ENCODE peak calls at places on chromosome 15, in five cellular contexts. B is HepG2, E is transverse colon, P is GM12878, A is stomach. X is an unnamed sample.

GRCh38 chr15:48423342-48423741 is 92.1 kb downstream of the DUT start:
- DNase-seq in P (no peak), B (no peak), A (no peak), E (no peak), X (no peak)

GRCh38 chr15:51681303-51681963 is at the start of gene SCG3:
- DNase-seq in A (peak; percentile 81), P (no peak), B (peak; percentile 47), E (peak; percentile 76), X (peak; percentile 90)

GRCh38 chr15:54502416-54503075 is 524.3 kb downstream of the UNC13C start:
- DNase-seq in P (no peak), A (no peak), B (no peak), E (no peak), X (no peak)

GRCh38 chr15:89450076-89451006 is 46.0 kb downstream of the RHCG start:
- DNase-seq in B (no peak), P (no peak), A (no peak), E (no peak), X (no peak)

GRCh38 chr15:91706366-91707032 is 147.0 kb upstream of the SLCO3A1 start:
- DNase-seq in B (peak; percentile 38), P (peak; percentile 3), A (peak; percentile 76), E (peak; percentile 79), X (peak; percentile 80)

GRCh38 chr15:40594429-40594836 is 384 bp downstream of the KNL1 start:
- DNase-seq in E (peak; percentile 64), P (peak; percentile 40), A (no peak), B (peak; percentile 38), X (peak; percentile 52)

GRCh38 chr15:79610021-79610420 is 177.9 kb downstream of the MINAR1 start:
- DNase-seq in A (no peak), P (no peak), B (no peak), E (no peak), X (no peak)

GRCh38 chr15:92780816-92781215 is 119.3 kb upstream of the CHD2 start:
- DNase-seq in P (no peak), B (no peak), E (no peak), A (no peak), X (no peak)

GRCh38 chr15:88902846-88903245 is 7.5 kb upstream of the HAPLN3 start:
- DNase-seq in P (no peak), B (no peak), E (no peak), A (no peak), X (no peak)

GRCh38 chr15:65062726-65063125 is 5.1 kb downstream of the RASL12 start:
- DNase-seq in P (no peak), B (no peak), A (no peak), E (no peak), X (no peak)

GRCh38 chr15:49415171-49415570 is 7.9 kb upstream of the FGF7 start:
- DNase-seq in B (no peak), A (no peak), E (no peak), P (no peak), X (no peak)

GRCh38 chr15:39407116-39407515 is 173.8 kb upstream of the THBS1 start:
- DNase-seq in P (no peak), A (no peak), B (no peak), E (no peak), X (no peak)

GRCh38 chr15:48330045-48330840 is 986 bp upstream of the DUT start:
- DNase-seq in P (no peak), A (no peak), B (no peak), E (no peak), X (no peak)

GRCh38 chr15:37220949-37221670 is 120.8 kb upstream of the MEIS2 start:
- DNase-seq in E (no peak), A (no peak), P (no peak), B (no peak), X (no peak)

GRCh38 chr15:74060251-74060650 is 22.1 kb downstream of the GOLGA6A start:
- DNase-seq in E (peak; percentile 0), A (no peak), B (no peak), P (no peak), X (no peak)

GRCh38 chr15:82699726-82700125 is 9.9 kb downstream of the AP3B2 start:
- DNase-seq in P (no peak), B (no peak), A (no peak), E (no peak), X (no peak)

GRCh38 chr15:77727635-77728311 is 95.1 kb upstream of the LINGO1 start:
- DNase-seq in E (no peak), P (no peak), A (no peak), B (no peak), X (no peak)

GRCh38 chr15:29676961-29677402 is 145.3 kb downstream of the TJP1 start:
- DNase-seq in A (no peak), B (no peak), E (no peak), P (no peak), X (no peak)

GRCh38 chr15:77395013-77395774 is 24.7 kb downstream of the PEAK1 start:
- DNase-seq in E (no peak), A (no peak), B (no peak), P (no peak), X (no peak)

GRCh38 chr15:73383310-73384185 is 14.8 kb upstream of the HCN4 start:
- DNase-seq in P (no peak), B (no peak), A (no peak), E (no peak), X (no peak)

GRCh38 chr15:77716632-77717343 is 84.1 kb upstream of the LINGO1 start:
- DNase-seq in P (no peak), A (no peak), E (no peak), B (no peak), X (no peak)

GRCh38 chr15:26087395-26087794 is 224.3 kb upstream of the ATP10A start:
- DNase-seq in P (no peak), E (no peak), B (no peak), A (no peak), X (no peak)

GRCh38 chr15:67927501-67928156 is 87.8 kb upstream of the RNU6-1 start:
- DNase-seq in A (peak; percentile 92), P (no peak), B (no peak), E (peak; percentile 45), X (peak; percentile 94)

GRCh38 chr15:95170587-95171380 is 939.4 kb downstream of the MCTP2 start:
- DNase-seq in B (no peak), P (no peak), E (no peak), A (no peak), X (no peak)
- TF ChIP-seq EP300 in B (no peak), P (no peak), E (no peak), A (no peak), X (no peak)

GRCh38 chr15:75212200-75212858 is 10.6 kb downstream of the C15orf39 start:
- DNase-seq in B (no peak), A (no peak), P (no peak), E (no peak), X (no peak)
- TF ChIP-seq POLR2AphosphoS5 in B (no peak), A (no peak), P (peak; percentile 1), E (no peak), X (no peak)

GRCh38 chr15:45021331-45021730 is 1.7 kb upstream of the SORD start:
- DNase-seq in P (no peak), A (peak; percentile 77), B (no peak), E (no peak), X (no peak)

GRCh38 chr15:45026646-45027045 is 3.7 kb downstream of the SORD start:
- DNase-seq in P (no peak), B (no peak), E (no peak), A (peak; percentile 49), X (no peak)

GRCh38 chr15:45023659-45024320 is 795 bp downstream of the SORD start:
- DNase-seq in B (no peak), A (no peak), E (no peak), P (no peak), X (no peak)

GRCh38 chr15:45027220-45027619 is 4.2 kb downstream of the SORD start:
- DNase-seq in P (no peak), B (no peak), A (no peak), E (no peak), X (no peak)

GRCh38 chr15:45022871-45023658 is at the start of gene SORD:
- DNase-seq in E (peak; percentile 96), B (peak; percentile 86), P (no peak), A (peak; percentile 96), X (peak; percentile 99)
- TF ChIP-seq POLR2A in E (no peak), B (peak; percentile 87), P (peak; percentile 78), A (no peak), X (no peak)

GRCh38 chr15:62855085-62855476 is 187.5 kb upstream of the TPM1 start:
- DNase-seq in A (no peak), E (no peak), B (peak; percentile 19), P (no peak), X (no peak)
- TF ChIP-seq EP300 in A (no peak), E (no peak), B (no peak), P (no peak), X (no peak)

GRCh38 chr15:70438776-70439175 is 324.6 kb downstream of the UACA start:
- DNase-seq in E (no peak), B (no peak), A (no peak), P (no peak), X (no peak)
- TF ChIP-seq POLR2AphosphoS5 in E (no peak), B (no peak), A (no peak), P (no peak), X (no peak)

GRCh38 chr15:58331562-58331902 is 100.3 kb upstream of the LIPC start:
- DNase-seq in B (peak; percentile 32), E (no peak), A (no peak), P (no peak), X (no peak)

GRCh38 chr15:58330468-58330793 is 101.4 kb upstream of the LIPC start:
- DNase-seq in P (no peak), B (no peak), E (no peak), A (no peak), X (no peak)

GRCh38 chr15:58332676-58333400 is 99.0 kb upstream of the LIPC start:
- DNase-seq in A (no peak), E (no peak), B (peak; percentile 77), P (no peak), X (no peak)

GRCh38 chr15:58330836-58331561 is 100.8 kb upstream of the LIPC start:
- DNase-seq in B (peak; percentile 6), A (no peak), E (no peak), P (no peak), X (no peak)

DNA sequence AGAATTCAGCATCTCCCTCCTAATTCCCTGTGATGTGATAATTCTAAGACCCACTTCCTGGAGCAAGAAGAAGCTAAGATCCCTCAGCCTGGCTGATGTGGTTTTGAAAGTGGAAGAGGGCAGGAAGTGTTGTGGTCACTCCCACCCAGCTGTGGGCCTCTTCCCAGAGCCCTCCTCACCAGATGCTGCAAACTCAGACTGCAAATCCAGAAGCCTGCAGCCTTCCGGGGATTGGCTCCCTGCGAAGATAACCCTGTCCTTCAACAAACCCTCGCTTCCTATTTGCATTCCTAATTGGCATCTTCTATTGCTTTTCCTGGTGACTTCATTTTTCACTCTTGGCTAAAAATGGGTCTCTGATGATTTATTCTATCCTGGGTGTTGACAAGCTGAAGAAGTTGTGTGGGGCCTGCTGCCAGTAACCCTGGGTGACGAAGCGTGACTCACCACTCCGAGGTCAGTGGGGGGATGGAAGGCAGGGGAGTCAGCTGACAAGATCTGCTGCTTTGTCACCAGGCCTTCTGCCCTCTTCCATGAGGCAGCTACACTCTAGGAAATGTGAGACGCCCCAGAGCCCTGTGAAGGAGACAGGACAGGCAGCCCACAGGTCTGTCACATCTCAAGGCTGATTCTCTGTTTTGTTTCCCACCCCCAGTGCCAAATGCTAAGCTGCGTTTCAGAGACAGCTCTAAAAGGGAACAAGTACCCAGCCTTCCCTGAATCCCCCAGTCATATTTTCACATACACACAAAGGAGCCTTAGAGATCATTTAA is 99.7 kb upstream of the LIPC start:
- DNase-seq in P (peak; percentile 82), A (peak; percentile 80), B (peak; percentile 92), E (peak; percentile 86), X (no peak)
- TF ChIP-seq POLR2A in P (peak; percentile 76), A (no peak), B (peak; percentile 91), E (no peak), X (no peak)

GRCh38 chr15:34337557-34338306 is at the start of gene SLC12A6:
- DNase-seq in A (peak; percentile 93), E (peak; percentile 94), P (no peak), B (peak; percentile 78), X (peak; percentile 94)
- TF ChIP-seq EP300 in A (no peak), E (no peak), P (no peak), B (no peak), X (no peak)

X was measured in upper lobe of left lung.